ENCODE peak calls at places on chromosomes 5 and 9, in four cellular contexts. I, Y, S and X are unnamed samples.

GRCh38 chr5:181246276-181247050 is 2.8 kb upstream of the RACK1 start:
- DNase-seq in I (peak), Y (peak), S (peak), X (peak)

GRCh38 chr5:177260961-177261360 is 42.6 kb downstream of the RAB24 start:
- DNase-seq in I (no peak), Y (no peak), S (no peak), X (no peak)

GRCh38 chr5:1322955-1323802 is 21.7 kb downstream of the CLPTM1L start:
- DNase-seq in I (no peak), Y (no peak), S (no peak), X (no peak)

GRCh38 chr9:93139365-93140182 is 5.5 kb upstream of the NINJ1 start:
- DNase-seq in I (no peak), Y (no peak), S (no peak), X (no peak)

GRCh38 chr5:11684607-11685006 is 219.6 kb downstream of the CTNND2 start:
- DNase-seq in I (no peak), Y (no peak), S (no peak), X (no peak)

GRCh38 chr9:133892193-133892920 is 99.8 kb downstream of the VAV2 start:
- DNase-seq in I (no peak), Y (no peak), S (no peak), X (no peak)

GRCh38 chr5:169336234-169336633 is 35.3 kb upstream of the SLIT3 start:
- DNase-seq in I (no peak), Y (no peak), S (no peak), X (no peak)

GRCh38 chr9:86903461-86904010 is 43.8 kb downstream of the GAS1 start:
- DNase-seq in I (no peak), Y (no peak), S (no peak), X (no peak)

GRCh38 chr9:121884057-121884512 is 209.0 kb downstream of the TTLL11 start:
- DNase-seq in I (no peak), Y (no peak), S (no peak), X (no peak)

GRCh38 chr5:73948720-73949119 is 322.7 kb downstream of the ARHGEF28 start:
- DNase-seq in I (peak), Y (no peak), S (no peak), X (no peak)

GRCh38 chr5:148027505-148027904 is 36.3 kb upstream of the SPINK5 start:
- DNase-seq in I (no peak), Y (no peak), S (no peak), X (no peak)

GRCh38 chr9:92481029-92481633 is 1.2 kb downstream of the ASPN start:
- DNase-seq in I (no peak), Y (no peak), S (no peak), X (no peak)

GRCh38 chr5:14935341-14935740 is 63.8 kb upstream of the ANKH start:
- DNase-seq in I (no peak), Y (no peak), S (no peak), X (no peak)

GRCh38 chr5:108637110-108637509 is 110.6 kb upstream of the FER start:
- DNase-seq in I (peak), Y (no peak), S (no peak), X (no peak)

GRCh38 chr9:126033956-126034355 is 286.8 kb downstream of the PBX3 start:
- DNase-seq in I (no peak), Y (no peak), S (no peak), X (no peak)